ENCODE peak calls at places on chromosomes 2 and 18, in seven cellular contexts. One of them, this sample, is unnamed.

GRCh38 chr18:41071826-41072225 is 883.2 kb upstream of the PIK3C3 start:
- DNase-seq in GDM1: no peak
- DNase-seq in retina: no peak
- DNase-seq in coronary artery: no peak
- DNase-seq in iPS-NIHi11: no peak
- DNase-seq in stimulated activated CD4-positive, alpha-beta T cell treated with anti-CD3 and anti-CD28 coated beads, TNF-alpha, amount 100 ng/mL, for 1 hour: no peak
- DNase-seq in LoVo: no peak
- DNase-seq in this sample: no peak

GRCh38 chr2:98457045-98457696 is 12.5 kb downstream of the INPP4A start:
- DNase-seq in stimulated activated CD4-positive, alpha-beta T cell treated with anti-CD3 and anti-CD28 coated beads, TNF-alpha, amount 100 ng/mL, for 1 hour: no peak
- DNase-seq in GDM1: no peak
- DNase-seq in LoVo: no peak
- DNase-seq in iPS-NIHi11: no peak
- DNase-seq in coronary artery: no peak
- DNase-seq in retina: no peak
- DNase-seq in this sample: no peak

GRCh38 chr2:212797484-212798205 is 259.0 kb upstream of the ERBB4 start:
- DNase-seq in GDM1: no peak
- DNase-seq in iPS-NIHi11: no peak
- DNase-seq in stimulated activated CD4-positive, alpha-beta T cell treated with anti-CD3 and anti-CD28 coated beads, TNF-alpha, amount 100 ng/mL, for 1 hour: no peak
- DNase-seq in coronary artery: no peak
- DNase-seq in retina: no peak
- DNase-seq in LoVo: no peak
- DNase-seq in this sample: no peak

GRCh38 chr2:7010376-7010775 is 93.2 kb downstream of the RNF144A start:
- DNase-seq in coronary artery: no peak
- DNase-seq in LoVo: no peak
- DNase-seq in iPS-NIHi11: no peak
- DNase-seq in GDM1: no peak
- DNase-seq in stimulated activated CD4-positive, alpha-beta T cell treated with anti-CD3 and anti-CD28 coated beads, TNF-alpha, amount 100 ng/mL, for 1 hour: no peak
- DNase-seq in retina: no peak
- DNase-seq in this sample: no peak

GRCh38 chr2:239934571-239935171 is 90.5 kb downstream of the NDUFA10 start:
- DNase-seq in LoVo: peak; percentile 18
- DNase-seq in coronary artery: peak; percentile 74
- DNase-seq in retina: peak; percentile 83
- DNase-seq in stimulated activated CD4-positive, alpha-beta T cell treated with anti-CD3 and anti-CD28 coated beads, TNF-alpha, amount 100 ng/mL, for 1 hour: peak; percentile 23
- DNase-seq in iPS-NIHi11: peak; percentile 80
- DNase-seq in GDM1: no peak
- DNase-seq in this sample: no peak

GRCh38 chr2:121634354-121635307 is 14.6 kb downstream of the CLASP1 start:
- DNase-seq in coronary artery: no peak
- DNase-seq in LoVo: peak; percentile 81
- DNase-seq in GDM1: no peak
- DNase-seq in stimulated activated CD4-positive, alpha-beta T cell treated with anti-CD3 and anti-CD28 coated beads, TNF-alpha, amount 100 ng/mL, for 1 hour: no peak
- DNase-seq in retina: no peak
- DNase-seq in iPS-NIHi11: no peak
- DNase-seq in this sample: no peak

GRCh38 chr2:72778410-72778809 is 47.4 kb downstream of the EXOC6B start:
- DNase-seq in GDM1: no peak
- DNase-seq in stimulated activated CD4-positive, alpha-beta T cell treated with anti-CD3 and anti-CD28 coated beads, TNF-alpha, amount 100 ng/mL, for 1 hour: no peak
- DNase-seq in LoVo: no peak
- DNase-seq in iPS-NIHi11: no peak
- DNase-seq in coronary artery: no peak
- DNase-seq in retina: no peak
- DNase-seq in this sample: no peak

GRCh38 chr18:73636355-73636754 is 511.3 kb downstream of the FBXO15 start:
- DNase-seq in LoVo: no peak
- DNase-seq in retina: no peak
- DNase-seq in stimulated activated CD4-positive, alpha-beta T cell treated with anti-CD3 and anti-CD28 coated beads, TNF-alpha, amount 100 ng/mL, for 1 hour: no peak
- DNase-seq in iPS-NIHi11: no peak
- DNase-seq in coronary artery: no peak
- DNase-seq in GDM1: no peak
- DNase-seq in this sample: no peak

GRCh38 chr2:45723857-45724256 is 72.4 kb downstream of the PRKCE start:
- DNase-seq in GDM1: no peak
- DNase-seq in LoVo: peak; percentile 2
- DNase-seq in retina: no peak
- DNase-seq in coronary artery: no peak
- DNase-seq in iPS-NIHi11: no peak
- DNase-seq in stimulated activated CD4-positive, alpha-beta T cell treated with anti-CD3 and anti-CD28 coated beads, TNF-alpha, amount 100 ng/mL, for 1 hour: no peak
- DNase-seq in this sample: no peak

GRCh38 chr2:222241054-222241453 is 57.7 kb downstream of the PAX3 start:
- DNase-seq in LoVo: no peak
- DNase-seq in coronary artery: no peak
- DNase-seq in stimulated activated CD4-positive, alpha-beta T cell treated with anti-CD3 and anti-CD28 coated beads, TNF-alpha, amount 100 ng/mL, for 1 hour: no peak
- DNase-seq in iPS-NIHi11: no peak
- DNase-seq in retina: peak; percentile 44
- DNase-seq in GDM1: no peak
- DNase-seq in this sample: no peak

GRCh38 chr2:235235977-235236767 is 257.7 kb upstream of the AGAP1 start:
- DNase-seq in iPS-NIHi11: no peak
- DNase-seq in retina: no peak
- DNase-seq in stimulated activated CD4-positive, alpha-beta T cell treated with anti-CD3 and anti-CD28 coated beads, TNF-alpha, amount 100 ng/mL, for 1 hour: no peak
- DNase-seq in LoVo: no peak
- DNase-seq in GDM1: no peak
- DNase-seq in coronary artery: no peak
- DNase-seq in this sample: no peak

GRCh38 chr2:204177977-204178522 is 241.5 kb downstream of the ICOS start:
- DNase-seq in coronary artery: no peak
- DNase-seq in LoVo: peak; percentile 26
- DNase-seq in GDM1: no peak
- DNase-seq in retina: no peak
- DNase-seq in stimulated activated CD4-positive, alpha-beta T cell treated with anti-CD3 and anti-CD28 coated beads, TNF-alpha, amount 100 ng/mL, for 1 hour: peak; percentile 68
- DNase-seq in iPS-NIHi11: peak; percentile 55
- DNase-seq in this sample: no peak